ENCODE peak calls at places on chromosome 20, in nine cellular contexts. D is right cardiac atrium; N is RWPE2; W is left ventricle myocardium superior; V is sciatic nerve; G is naive thymus-derived CD8-positive, alpha-beta T cell; F is naive B cell; C is left cardiac atrium; U is GM23338. M is an unnamed sample.
A peak's percentile ranks its signal among the peaks of the same experiment; 100 is the strongest.

GRCh38 chr20:42041000-42041565 is 422.9 kb upstream of the CHD6 start:
- ATAC-seq in U (no peak), N (peak; percentile 30), W (no peak), D (no peak), F (no peak), V (no peak), C (no peak), G (no peak), M (no peak)

GRCh38 chr20:62027116-62027515 is 38.6 kb downstream of the TAF4 start:
- ATAC-seq in F (no peak), W (no peak), U (no peak), N (no peak), C (no peak), D (no peak), V (no peak), G (no peak), M (no peak)

GRCh38 chr20:51221791-51222408 is 199.0 kb upstream of the KCNG1 start:
- ATAC-seq in U (peak; percentile 48), V (no peak), W (no peak), N (peak; percentile 68), C (no peak), G (no peak), F (no peak), D (peak; percentile 13), M (peak; percentile 22)

GRCh38 chr20:59411191-59411988 is 111.0 kb downstream of the EDN3 start:
- ATAC-seq in W (no peak), V (no peak), D (no peak), G (no peak), F (no peak), N (no peak), C (no peak), U (no peak), M (no peak)

GRCh38 chr20:52785678-52786077 is 186.5 kb upstream of the TSHZ2 start:
- ATAC-seq in U (no peak), F (no peak), N (peak; percentile 68), V (no peak), C (no peak), W (peak; percentile 27), D (peak; percentile 31), G (no peak), M (no peak)

GRCh38 chr20:23095504-23095903 is 9.4 kb upstream of the CD93 start:
- ATAC-seq in G (no peak), N (no peak), F (no peak), U (no peak), V (no peak), W (no peak), D (no peak), C (no peak), M (no peak)

GRCh38 chr20:63787302-63787701 is 43.8 kb downstream of the ZBTB46 start:
- ATAC-seq in U (no peak), V (no peak), D (peak; percentile 70), G (no peak), F (no peak), N (no peak), C (peak; percentile 82), W (peak; percentile 92), M (no peak)

GRCh38 chr20:51340451-51340840 is 202.1 kb downstream of the NFATC2 start:
- ATAC-seq in U (peak; percentile 48), C (no peak), D (no peak), N (no peak), V (no peak), F (no peak), G (no peak), W (no peak), M (no peak)

GRCh38 chr20:60036346-60037119 is 78.3 kb downstream of the CDH26 start:
- ATAC-seq in G (no peak), U (no peak), W (no peak), D (no peak), F (no peak), V (no peak), C (no peak), N (no peak), M (no peak)

GRCh38 chr20:50208085-50208491 is 17.5 kb downstream of the CEBPB start:
- ATAC-seq in N (no peak), U (no peak), C (no peak), D (peak; percentile 72), G (no peak), W (no peak), F (no peak), V (peak; percentile 61), M (peak; percentile 17)

GRCh38 chr20:4169360-4170214 is 154.2 kb upstream of the RNF24 start:
- ATAC-seq in W (no peak), N (no peak), D (no peak), V (no peak), F (no peak), C (no peak), U (no peak), G (no peak), M (no peak)

GRCh38 chr20:13683833-13684232 is 45.1 kb upstream of the TASP1 start:
- ATAC-seq in W (no peak), V (no peak), F (no peak), G (no peak), D (no peak), N (no peak), C (no peak), U (peak; percentile 26), M (no peak)

GRCh38 chr20:13995086-13995665 is at the start of gene MACROD2:
- ATAC-seq in D (peak; percentile 100), N (peak; percentile 97), W (peak; percentile 99), C (peak; percentile 99), U (peak; percentile 92), V (peak; percentile 99), G (peak; percentile 85), F (peak; percentile 35), M (peak; percentile 99)

GRCh38 chr20:34970193-34971037 is 14.7 kb downstream of the MYH7B start:
- ATAC-seq in C (no peak), U (no peak), D (no peak), W (peak; percentile 31), F (no peak), V (no peak), G (no peak), N (peak; percentile 17), M (no peak)

GRCh38 chr20:33443512-33444239 is at the start of gene SNTA1:
- ATAC-seq in G (peak; percentile 71), W (peak; percentile 86), F (peak; percentile 81), U (peak; percentile 86), N (peak; percentile 89), C (peak; percentile 95), V (peak; percentile 93), D (peak; percentile 93), M (peak; percentile 97)

GRCh38 chr20:47233333-47234188 is 122.9 kb downstream of the ZMYND8 start:
- ATAC-seq in C (no peak), D (no peak), V (peak; percentile 69), W (no peak), F (no peak), G (no peak), U (no peak), N (no peak), M (no peak)

GRCh38 chr20:38275815-38276550 is 15.4 kb upstream of the KIAA1755 start:
- ATAC-seq in W (no peak), U (no peak), D (no peak), F (no peak), V (no peak), C (no peak), G (no peak), N (peak; percentile 79), M (no peak)

GRCh38 chr20:1959156-1959555 is 34.7 kb downstream of the PDYN start:
- ATAC-seq in N (no peak), D (no peak), V (no peak), W (no peak), F (no peak), G (no peak), C (no peak), U (no peak), M (no peak)

GRCh38 chr20:32607727-32608663 is 22.9 kb upstream of the NOL4L start:
- ATAC-seq in C (no peak), V (no peak), W (peak; percentile 68), N (peak; percentile 13), G (no peak), D (no peak), F (no peak), U (no peak), M (no peak)